ENCODE peak calls at places on chromosome 13, in seven cellular contexts. One of them, this sample, is unnamed.

GRCh38 chr13:26693749-26694463 is 66.7 kb downstream of the GPR12 start:
- DNase-seq in ovary: no peak
- DNase-seq in psoas muscle: no peak
- DNase-seq in IMR-90: no peak
- DNase-seq in GM23338: peak
- DNase-seq in spleen: no peak
- DNase-seq in CD8-positive, alpha-beta memory T cell: no peak
- DNase-seq in this sample: no peak

GRCh38 chr13:98784666-98785065 is 32.2 kb upstream of the SLC15A1 start:
- DNase-seq in ovary: no peak
- DNase-seq in psoas muscle: no peak
- DNase-seq in IMR-90: no peak
- DNase-seq in GM23338: no peak
- DNase-seq in spleen: no peak
- DNase-seq in CD8-positive, alpha-beta memory T cell: no peak
- DNase-seq in this sample: no peak

GRCh38 chr13:46909037-46909436 is 12.2 kb upstream of the HTR2A start:
- DNase-seq in ovary: no peak
- DNase-seq in psoas muscle: no peak
- DNase-seq in IMR-90: no peak
- DNase-seq in GM23338: no peak
- DNase-seq in spleen: no peak
- DNase-seq in CD8-positive, alpha-beta memory T cell: no peak
- DNase-seq in this sample: no peak

GRCh38 chr13:41995946-41996345 is 35.0 kb upstream of the VWA8 start:
- DNase-seq in ovary: no peak
- DNase-seq in psoas muscle: no peak
- DNase-seq in IMR-90: peak
- DNase-seq in GM23338: no peak
- DNase-seq in spleen: no peak
- DNase-seq in CD8-positive, alpha-beta memory T cell: no peak
- DNase-seq in this sample: no peak

GRCh38 chr13:102128216-102128800 is 273.5 kb downstream of the FGF14 start:
- DNase-seq in ovary: no peak
- DNase-seq in psoas muscle: no peak
- DNase-seq in IMR-90: peak
- DNase-seq in GM23338: no peak
- DNase-seq in spleen: no peak
- DNase-seq in CD8-positive, alpha-beta memory T cell: no peak
- DNase-seq in this sample: no peak

GRCh38 chr13:91398413-91399188 is at the start of gene GPC5:
- DNase-seq in ovary: peak
- DNase-seq in psoas muscle: peak
- DNase-seq in IMR-90: peak
- DNase-seq in GM23338: peak
- DNase-seq in spleen: peak
- DNase-seq in CD8-positive, alpha-beta memory T cell: peak
- DNase-seq in this sample: peak

GRCh38 chr13:113989585-113990300 is 15.9 kb upstream of the C13orf46 start:
- DNase-seq in ovary: no peak
- DNase-seq in psoas muscle: no peak
- DNase-seq in IMR-90: no peak
- DNase-seq in GM23338: no peak
- DNase-seq in spleen: peak
- DNase-seq in CD8-positive, alpha-beta memory T cell: no peak
- DNase-seq in this sample: no peak

GRCh38 chr13:40438999-40439797 is 227.2 kb downstream of the FOXO1 start:
- DNase-seq in ovary: peak
- DNase-seq in psoas muscle: no peak
- DNase-seq in IMR-90: no peak
- DNase-seq in GM23338: no peak
- DNase-seq in spleen: no peak
- DNase-seq in CD8-positive, alpha-beta memory T cell: no peak
- DNase-seq in this sample: no peak

GRCh38 chr13:78816154-78816553 is 157.2 kb upstream of the OBI1 start:
- DNase-seq in ovary: no peak
- DNase-seq in psoas muscle: no peak
- DNase-seq in IMR-90: no peak
- DNase-seq in GM23338: no peak
- DNase-seq in spleen: no peak
- DNase-seq in CD8-positive, alpha-beta memory T cell: no peak
- DNase-seq in this sample: no peak

GRCh38 chr13:44818428-44818827 is 170.8 kb downstream of the NUFIP1 start:
- DNase-seq in ovary: no peak
- DNase-seq in psoas muscle: no peak
- DNase-seq in IMR-90: peak
- DNase-seq in GM23338: peak
- DNase-seq in spleen: no peak
- DNase-seq in CD8-positive, alpha-beta memory T cell: no peak
- DNase-seq in this sample: no peak

DNA sequence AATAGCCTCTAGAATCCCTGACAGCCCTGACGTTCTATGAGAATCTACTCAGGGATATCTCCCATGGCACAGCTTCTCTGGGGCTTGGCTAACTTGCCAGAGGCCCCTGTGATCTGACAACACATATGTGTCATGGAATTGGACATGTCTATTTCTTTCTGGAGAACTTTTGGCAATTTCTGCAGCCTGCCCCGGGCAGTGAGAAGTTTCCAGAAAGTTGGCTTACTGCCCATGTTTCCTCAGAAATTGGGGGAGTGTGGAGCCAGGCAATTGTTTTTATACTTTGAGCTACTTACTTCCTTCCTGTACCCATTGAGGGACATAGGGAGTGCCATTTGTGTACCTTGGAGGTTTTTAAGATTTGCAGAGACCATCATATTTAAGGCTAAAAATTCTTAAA is 98.9 kb downstream of the FLT1 start:
- DNase-seq in ovary: no peak
- DNase-seq in psoas muscle: no peak
- DNase-seq in IMR-90: no peak
- DNase-seq in GM23338: no peak
- DNase-seq in spleen: no peak
- DNase-seq in CD8-positive, alpha-beta memory T cell: no peak
- DNase-seq in this sample: no peak
- H3K27ac ChIP-seq in ovary: no peak
- H3K27ac ChIP-seq in psoas muscle: peak
- H3K27ac ChIP-seq in IMR-90: no peak
- H3K27ac ChIP-seq in GM23338: peak
- H3K27ac ChIP-seq in spleen: no peak
- H3K27ac ChIP-seq in CD8-positive, alpha-beta memory T cell: no peak
- H3K27ac ChIP-seq in this sample: no peak

GRCh38 chr13:30698023-30698422 is 37.3 kb upstream of the ALOX5AP start:
- DNase-seq in ovary: no peak
- DNase-seq in psoas muscle: no peak
- DNase-seq in IMR-90: peak
- DNase-seq in GM23338: no peak
- DNase-seq in spleen: no peak
- DNase-seq in CD8-positive, alpha-beta memory T cell: no peak
- DNase-seq in this sample: no peak

GRCh38 chr13:30698488-30699005 is 36.8 kb upstream of the ALOX5AP start:
- DNase-seq in ovary: no peak
- DNase-seq in psoas muscle: no peak
- DNase-seq in IMR-90: no peak
- DNase-seq in GM23338: no peak
- DNase-seq in spleen: no peak
- DNase-seq in CD8-positive, alpha-beta memory T cell: no peak
- DNase-seq in this sample: no peak

GRCh38 chr13:30696278-30697176 is 38.8 kb upstream of the ALOX5AP start:
- DNase-seq in ovary: no peak
- DNase-seq in psoas muscle: peak
- DNase-seq in IMR-90: peak
- DNase-seq in GM23338: peak
- DNase-seq in spleen: peak
- DNase-seq in CD8-positive, alpha-beta memory T cell: no peak
- DNase-seq in this sample: no peak

GRCh38 chr13:30700364-30700763 is 35.0 kb upstream of the ALOX5AP start:
- DNase-seq in ovary: no peak
- DNase-seq in psoas muscle: no peak
- DNase-seq in IMR-90: no peak
- DNase-seq in GM23338: no peak
- DNase-seq in spleen: no peak
- DNase-seq in CD8-positive, alpha-beta memory T cell: no peak
- DNase-seq in this sample: no peak

GRCh38 chr13:30697177-30697953 is 38.0 kb upstream of the ALOX5AP start:
- DNase-seq in ovary: no peak
- DNase-seq in psoas muscle: no peak
- DNase-seq in IMR-90: no peak
- DNase-seq in GM23338: no peak
- DNase-seq in spleen: no peak
- DNase-seq in CD8-positive, alpha-beta memory T cell: no peak
- DNase-seq in this sample: no peak
- H3K27ac ChIP-seq in ovary: no peak
- H3K27ac ChIP-seq in psoas muscle: no peak
- H3K27ac ChIP-seq in IMR-90: peak
- H3K27ac ChIP-seq in GM23338: no peak
- H3K27ac ChIP-seq in spleen: peak
- H3K27ac ChIP-seq in CD8-positive, alpha-beta memory T cell: no peak
- H3K27ac ChIP-seq in this sample: no peak

GRCh38 chr13:23433171-23434153 is at the start of gene SACS:
- DNase-seq in ovary: no peak
- DNase-seq in psoas muscle: no peak
- DNase-seq in IMR-90: peak
- DNase-seq in GM23338: peak
- DNase-seq in spleen: no peak
- DNase-seq in CD8-positive, alpha-beta memory T cell: no peak
- DNase-seq in this sample: no peak
- H3K27ac ChIP-seq in ovary: no peak
- H3K27ac ChIP-seq in psoas muscle: peak
- H3K27ac ChIP-seq in IMR-90: peak
- H3K27ac ChIP-seq in GM23338: peak
- H3K27ac ChIP-seq in spleen: no peak
- H3K27ac ChIP-seq in CD8-positive, alpha-beta memory T cell: no peak
- H3K27ac ChIP-seq in this sample: no peak

GRCh38 chr13:30618938-30619289 is 1.2 kb downstream of the USPL1 start:
- DNase-seq in ovary: no peak
- DNase-seq in psoas muscle: no peak
- DNase-seq in IMR-90: no peak
- DNase-seq in GM23338: no peak
- DNase-seq in spleen: no peak
- DNase-seq in CD8-positive, alpha-beta memory T cell: no peak
- DNase-seq in this sample: no peak
- H3K27ac ChIP-seq in ovary: no peak
- H3K27ac ChIP-seq in psoas muscle: peak
- H3K27ac ChIP-seq in IMR-90: no peak
- H3K27ac ChIP-seq in GM23338: no peak
- H3K27ac ChIP-seq in spleen: peak
- H3K27ac ChIP-seq in CD8-positive, alpha-beta memory T cell: peak
- H3K27ac ChIP-seq in this sample: peak